ENCODE peak calls at places on chromosomes 2 and 18, in nine cellular contexts. X is left ventricle myocardium inferior; H is heart right ventricle; V is PC-9; Y is H9; D is small intestine; Q is CD8-positive, alpha-beta memory T cell; B is CD4-positive, alpha-beta T cell; I is dorsolateral prefrontal cortex. R is an unnamed sample.

GRCh38 chr2:854460-854859 is 96.2 kb upstream of the SNTG2 start:
- DNase-seq in X (peak; percentile 34), H (no peak), V (peak; percentile 16), Y (peak; percentile 77), D (peak; percentile 41), Q (no peak), B (no peak), I (no peak), R (no peak)

GRCh38 chr2:51812138-51812866 is 780.4 kb upstream of the NRXN1 start:
- DNase-seq in X (no peak), H (no peak), V (no peak), Y (no peak), D (no peak), Q (no peak), B (no peak), I (no peak), R (no peak)

GRCh38 chr18:56076735-56077134 is 488.7 kb upstream of the TCF4 start:
- DNase-seq in X (no peak), H (no peak), V (no peak), Y (no peak), D (no peak), Q (no peak), B (no peak), I (no peak), R (no peak)

GRCh38 chr2:233416199-233416598 is 61.9 kb downstream of the DGKD start:
- DNase-seq in X (no peak), H (no peak), V (no peak), Y (no peak), D (peak; percentile 81), Q (no peak), B (no peak), I (no peak), R (no peak)

GRCh38 chr2:46480562-46480961 is 1.2 kb downstream of the TMEM247 start:
- DNase-seq in X (no peak), H (no peak), V (no peak), Y (peak; percentile 32), D (no peak), Q (no peak), B (no peak), I (no peak), R (no peak)

GRCh38 chr2:131016826-131017596 is 76.2 kb downstream of the FAM168B start:
- DNase-seq in X (no peak), H (no peak), V (peak; percentile 60), Y (no peak), D (no peak), Q (no peak), B (no peak), I (no peak), R (no peak)

GRCh38 chr2:43221660-43222471 is 4.5 kb downstream of the ZFP36L2 start:
- DNase-seq in X (peak; percentile 90), H (peak; percentile 84), V (peak; percentile 90), Y (peak; percentile 93), D (peak; percentile 87), Q (peak; percentile 34), B (peak; percentile 33), I (peak; percentile 89), R (peak; percentile 93)

GRCh38 chr2:238122287-238123217 is 15.9 kb upstream of the KLHL30 start:
- DNase-seq in X (no peak), H (peak; percentile 6), V (no peak), Y (no peak), D (no peak), Q (no peak), B (no peak), I (no peak), R (peak; percentile 68)

GRCh38 chr18:56115072-56116038 is 523.0 kb downstream of the TXNL1 start:
- DNase-seq in X (no peak), H (no peak), V (no peak), Y (no peak), D (no peak), Q (no peak), B (no peak), I (no peak), R (no peak)

GRCh38 chr2:210478661-210479060 is 2.1 kb upstream of the LANCL1 start:
- DNase-seq in X (no peak), H (no peak), V (no peak), Y (no peak), D (no peak), Q (no peak), B (no peak), I (no peak), R (no peak)

GRCh38 chr2:172791953-172792352 is 56.3 kb downstream of the RAPGEF4 start:
- DNase-seq in X (no peak), H (no peak), V (no peak), Y (peak; percentile 40), D (no peak), Q (no peak), B (no peak), I (no peak), R (no peak)

GRCh38 chr2:23436346-23437099 is 51.5 kb downstream of the KLHL29 start:
- DNase-seq in X (no peak), H (no peak), V (peak; percentile 17), Y (peak; percentile 74), D (no peak), Q (no peak), B (no peak), I (no peak), R (no peak)

GRCh38 chr2:225765845-225766244 is 366.3 kb downstream of the NYAP2 start:
- DNase-seq in X (no peak), H (no peak), V (no peak), Y (no peak), D (no peak), Q (no peak), B (no peak), I (no peak), R (no peak)

GRCh38 chr2:27408601-27409320 is 630 bp downstream of the PPM1G start:
- DNase-seq in X (peak; percentile 22), H (no peak), V (peak; percentile 20), Y (no peak), D (peak; percentile 15), Q (no peak), B (peak; percentile 3), I (no peak), R (no peak)

GRCh38 chr2:135685361-135685760 is 56.3 kb upstream of the UBXN4 start:
- DNase-seq in X (no peak), H (no peak), V (no peak), Y (no peak), D (no peak), Q (no peak), B (no peak), I (no peak), R (no peak)

GRCh38 chr2:199874209-199874608 is 23.2 kb upstream of the FTCDNL1 start:
- DNase-seq in X (no peak), H (no peak), V (no peak), Y (no peak), D (no peak), Q (no peak), B (no peak), I (no peak), R (no peak)
- H3K27ac ChIP-seq in X (no peak overlapping the region), H (no peak overlapping the region), V (no peak overlapping the region), Y (no peak overlapping the region), D (no peak overlapping the region), Q (no peak overlapping the region), B (no peak overlapping the region), I (no peak overlapping the region), R (no peak overlapping the region)

DNA sequence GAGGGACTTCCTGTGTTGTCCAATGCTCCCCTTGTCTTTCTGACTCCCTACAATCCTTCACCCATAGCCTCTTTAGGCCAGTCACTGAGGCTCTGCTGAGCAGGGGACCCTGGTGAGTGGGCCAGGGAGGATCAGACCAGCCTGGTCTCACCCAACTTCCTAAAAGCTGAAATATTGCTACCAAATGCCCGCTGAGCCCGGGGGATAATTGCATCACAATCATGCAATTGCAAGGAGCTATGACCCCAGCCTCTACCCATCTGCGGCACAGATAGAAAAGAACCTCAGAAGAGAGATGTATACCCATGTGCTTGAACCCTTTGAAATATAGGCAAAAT is 3.7 kb upstream of the SP100 start:
- DNase-seq in X (no peak), H (no peak), V (no peak), Y (no peak), D (no peak), Q (no peak), B (no peak), I (no peak), R (no peak)
- H3K27ac ChIP-seq in X (peak overlapping the region; percentile 96), H (peak overlapping the region; percentile 94), V (no peak overlapping the region), Y (no peak overlapping the region), D (peak overlapping the region; percentile 99), Q (peak overlapping the region; percentile 83), B (peak overlapping the region; percentile 83), I (peak overlapping the region; percentile 89), R (peak overlapping the region; percentile 97)

GRCh38 chr2:121664086-121664485 is 14.8 kb upstream of the CLASP1 start:
- DNase-seq in X (no peak), H (no peak), V (no peak), Y (no peak), D (no peak), Q (no peak), B (no peak), I (no peak), R (no peak)
- H3K27ac ChIP-seq in X (peak overlapping the region; percentile 52), H (no peak overlapping the region), V (no peak overlapping the region), Y (no peak overlapping the region), D (no peak overlapping the region), Q (no peak overlapping the region), B (no peak overlapping the region), I (no peak overlapping the region), R (no peak overlapping the region)

GRCh38 chr18:79575891-79576685 is 103.5 kb upstream of the CTDP1 start:
- DNase-seq in X (peak; percentile 64), H (peak; percentile 53), V (no peak), Y (peak; percentile 40), D (no peak), Q (no peak), B (no peak), I (no peak), R (peak; percentile 78)
- H3K27ac ChIP-seq in X (peak overlapping the region; percentile 76), H (peak overlapping the region; percentile 69), V (no peak overlapping the region), Y (no peak overlapping the region), D (peak overlapping the region; percentile 53), Q (no peak overlapping the region), B (no peak overlapping the region), I (peak overlapping the region; percentile 22), R (no peak overlapping the region)

R was measured in left lung.